ENCODE peak calls at places on chromosomes 1 and 21, in seven cellular contexts. One of them, this sample, is unnamed.

GRCh38 chr1:203325004-203325417 is 19.7 kb downstream of the BTG2 start:
- DNase-seq in left lung: peak
- DNase-seq in heart left ventricle: no peak
- DNase-seq in CD8-positive, alpha-beta T cell: peak
- DNase-seq in aorta: no peak
- DNase-seq in GM23248: no peak
- DNase-seq in CD4-positive, alpha-beta memory T cell: peak
- DNase-seq in this sample: peak

GRCh38 chr1:75097686-75098085 is 36.5 kb upstream of the LHX8 start:
- DNase-seq in aorta: no peak
- DNase-seq in CD8-positive, alpha-beta T cell: no peak
- DNase-seq in GM23248: peak
- DNase-seq in left lung: no peak
- DNase-seq in CD4-positive, alpha-beta memory T cell: no peak
- DNase-seq in heart left ventricle: no peak
- DNase-seq in this sample: no peak

GRCh38 chr21:15045017-15045416 is 19.8 kb downstream of the NRIP1 start:
- DNase-seq in aorta: no peak
- DNase-seq in left lung: no peak
- DNase-seq in CD8-positive, alpha-beta T cell: no peak
- DNase-seq in GM23248: no peak
- DNase-seq in heart left ventricle: no peak
- DNase-seq in CD4-positive, alpha-beta memory T cell: no peak
- DNase-seq in this sample: no peak

GRCh38 chr1:156128749-156129682 is 14.5 kb downstream of the LMNA start:
- DNase-seq in heart left ventricle: peak
- DNase-seq in left lung: peak
- DNase-seq in CD4-positive, alpha-beta memory T cell: no peak
- DNase-seq in aorta: peak
- DNase-seq in CD8-positive, alpha-beta T cell: no peak
- DNase-seq in GM23248: peak
- DNase-seq in this sample: no peak

GRCh38 chr21:25506887-25507286 is 100.4 kb downstream of the MRPL39 start:
- DNase-seq in heart left ventricle: no peak
- DNase-seq in CD4-positive, alpha-beta memory T cell: no peak
- DNase-seq in left lung: no peak
- DNase-seq in aorta: no peak
- DNase-seq in GM23248: peak
- DNase-seq in CD8-positive, alpha-beta T cell: no peak
- DNase-seq in this sample: no peak

GRCh38 chr21:33265664-33266049 is 510 bp upstream of the IL10RB start:
- DNase-seq in CD4-positive, alpha-beta memory T cell: peak
- DNase-seq in heart left ventricle: peak
- DNase-seq in CD8-positive, alpha-beta T cell: peak
- DNase-seq in GM23248: peak
- DNase-seq in left lung: peak
- DNase-seq in aorta: no peak
- DNase-seq in this sample: no peak

GRCh38 chr1:26046313-26047031 is 554 bp upstream of the SLC30A2 start:
- DNase-seq in GM23248: no peak
- DNase-seq in CD8-positive, alpha-beta T cell: no peak
- DNase-seq in left lung: no peak
- DNase-seq in CD4-positive, alpha-beta memory T cell: no peak
- DNase-seq in aorta: peak
- DNase-seq in heart left ventricle: no peak
- DNase-seq in this sample: no peak

GRCh38 chr1:209305221-209305954 is 278.1 kb upstream of the CAMK1G start:
- DNase-seq in CD4-positive, alpha-beta memory T cell: no peak
- DNase-seq in CD8-positive, alpha-beta T cell: no peak
- DNase-seq in GM23248: no peak
- DNase-seq in left lung: no peak
- DNase-seq in heart left ventricle: no peak
- DNase-seq in aorta: no peak
- DNase-seq in this sample: no peak

GRCh38 chr21:43203523-43204080 is 34.8 kb downstream of the CRYAA start:
- DNase-seq in CD8-positive, alpha-beta T cell: no peak
- DNase-seq in CD4-positive, alpha-beta memory T cell: no peak
- DNase-seq in aorta: peak
- DNase-seq in left lung: peak
- DNase-seq in heart left ventricle: peak
- DNase-seq in GM23248: no peak
- DNase-seq in this sample: no peak

GRCh38 chr1:54273092-54273836 is 73.3 kb downstream of the MRPL37 start:
- DNase-seq in GM23248: peak
- DNase-seq in CD4-positive, alpha-beta memory T cell: no peak
- DNase-seq in CD8-positive, alpha-beta T cell: no peak
- DNase-seq in heart left ventricle: peak
- DNase-seq in left lung: peak
- DNase-seq in aorta: peak
- DNase-seq in this sample: peak

GRCh38 chr1:65393345-65393744 is 27.1 kb upstream of the LEPR start:
- DNase-seq in left lung: no peak
- DNase-seq in GM23248: peak
- DNase-seq in CD8-positive, alpha-beta T cell: no peak
- DNase-seq in heart left ventricle: no peak
- DNase-seq in aorta: no peak
- DNase-seq in CD4-positive, alpha-beta memory T cell: no peak
- DNase-seq in this sample: no peak

GRCh38 chr1:56688522-56689026 is 43.5 kb downstream of the PRKAA2 start:
- DNase-seq in GM23248: peak
- DNase-seq in CD8-positive, alpha-beta T cell: no peak
- DNase-seq in aorta: no peak
- DNase-seq in CD4-positive, alpha-beta memory T cell: no peak
- DNase-seq in heart left ventricle: no peak
- DNase-seq in left lung: no peak
- DNase-seq in this sample: no peak

GRCh38 chr21:44845418-44846200 is 27.7 kb upstream of the SUMO3 start:
- DNase-seq in CD8-positive, alpha-beta T cell: peak
- DNase-seq in aorta: peak
- DNase-seq in GM23248: peak
- DNase-seq in CD4-positive, alpha-beta memory T cell: peak
- DNase-seq in left lung: peak
- DNase-seq in heart left ventricle: peak
- DNase-seq in this sample: no peak

GRCh38 chr1:23614128-23614660 is 54.9 kb upstream of the ID3 start:
- DNase-seq in CD4-positive, alpha-beta memory T cell: no peak
- DNase-seq in aorta: no peak
- DNase-seq in heart left ventricle: no peak
- DNase-seq in left lung: no peak
- DNase-seq in CD8-positive, alpha-beta T cell: no peak
- DNase-seq in GM23248: no peak
- DNase-seq in this sample: no peak

GRCh38 chr1:163824490-163824889 is 502.7 kb downstream of the NUF2 start:
- DNase-seq in CD4-positive, alpha-beta memory T cell: no peak
- DNase-seq in left lung: no peak
- DNase-seq in aorta: no peak
- DNase-seq in GM23248: no peak
- DNase-seq in heart left ventricle: no peak
- DNase-seq in CD8-positive, alpha-beta T cell: no peak
- DNase-seq in this sample: no peak

GRCh38 chr1:938088-938683 is 14.5 kb downstream of the SAMD11 start:
- DNase-seq in CD4-positive, alpha-beta memory T cell: no peak
- DNase-seq in GM23248: peak
- DNase-seq in left lung: no peak
- DNase-seq in aorta: no peak
- DNase-seq in heart left ventricle: no peak
- DNase-seq in CD8-positive, alpha-beta T cell: no peak
- DNase-seq in this sample: no peak

GRCh38 chr1:7680791-7681165 is 90.3 kb upstream of the VAMP3 start:
- DNase-seq in aorta: no peak
- DNase-seq in CD8-positive, alpha-beta T cell: no peak
- DNase-seq in left lung: no peak
- DNase-seq in CD4-positive, alpha-beta memory T cell: no peak
- DNase-seq in GM23248: no peak
- DNase-seq in heart left ventricle: peak
- DNase-seq in this sample: peak

GRCh38 chr1:71843023-71843422 is 439.3 kb downstream of the NEGR1 start:
- DNase-seq in CD8-positive, alpha-beta T cell: no peak
- DNase-seq in aorta: no peak
- DNase-seq in GM23248: no peak
- DNase-seq in left lung: no peak
- DNase-seq in heart left ventricle: no peak
- DNase-seq in CD4-positive, alpha-beta memory T cell: no peak
- DNase-seq in this sample: no peak

GRCh38 chr1:198628064-198628455 is 10.8 kb upstream of the PTPRC start:
- DNase-seq in aorta: no peak
- DNase-seq in CD4-positive, alpha-beta memory T cell: no peak
- DNase-seq in left lung: no peak
- DNase-seq in GM23248: no peak
- DNase-seq in heart left ventricle: no peak
- DNase-seq in CD8-positive, alpha-beta T cell: no peak
- DNase-seq in this sample: no peak
- H3K27ac ChIP-seq in aorta: no peak
- H3K27ac ChIP-seq in CD4-positive, alpha-beta memory T cell: peak
- H3K27ac ChIP-seq in left lung: no peak
- H3K27ac ChIP-seq in GM23248: no peak
- H3K27ac ChIP-seq in heart left ventricle: no peak
- H3K27ac ChIP-seq in CD8-positive, alpha-beta T cell: no peak
- H3K27ac ChIP-seq in this sample: no peak

DNA sequence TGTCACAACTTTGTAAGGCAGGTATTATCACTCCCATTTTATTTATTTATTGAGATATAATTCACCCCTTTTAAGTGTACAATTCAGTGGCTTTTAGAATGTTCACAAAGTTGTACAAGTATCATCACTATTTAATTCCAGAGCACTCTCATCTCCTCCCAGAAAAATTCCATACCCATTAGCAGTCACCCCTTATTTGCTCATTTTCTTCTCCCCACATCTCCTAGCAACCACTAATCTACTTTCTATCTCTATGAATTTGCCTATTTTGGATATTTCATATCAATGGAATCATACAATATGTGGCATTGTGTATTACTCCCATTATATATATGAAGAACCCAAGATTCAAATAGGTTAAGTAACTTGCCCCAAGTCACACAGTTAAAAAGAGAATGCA is 7.0 kb downstream of the DSTYK start:
- DNase-seq in aorta: no peak
- DNase-seq in CD8-positive, alpha-beta T cell: no peak
- DNase-seq in left lung: no peak
- DNase-seq in heart left ventricle: no peak
- DNase-seq in CD4-positive, alpha-beta memory T cell: no peak
- DNase-seq in GM23248: peak
- DNase-seq in this sample: no peak
- H3K27ac ChIP-seq in aorta: no peak
- H3K27ac ChIP-seq in CD8-positive, alpha-beta T cell: no peak
- H3K27ac ChIP-seq in left lung: no peak
- H3K27ac ChIP-seq in heart left ventricle: no peak
- H3K27ac ChIP-seq in CD4-positive, alpha-beta memory T cell: no peak
- H3K27ac ChIP-seq in GM23248: peak
- H3K27ac ChIP-seq in this sample: no peak

GRCh38 chr1:244451951-244452795 is 464 bp upstream of the ADSS2 start:
- DNase-seq in GM23248: peak
- DNase-seq in heart left ventricle: peak
- DNase-seq in left lung: peak
- DNase-seq in CD8-positive, alpha-beta T cell: peak
- DNase-seq in aorta: peak
- DNase-seq in CD4-positive, alpha-beta memory T cell: peak
- DNase-seq in this sample: peak
- H3K27ac ChIP-seq in GM23248: peak
- H3K27ac ChIP-seq in heart left ventricle: peak
- H3K27ac ChIP-seq in left lung: peak
- H3K27ac ChIP-seq in CD8-positive, alpha-beta T cell: peak
- H3K27ac ChIP-seq in aorta: no peak
- H3K27ac ChIP-seq in CD4-positive, alpha-beta memory T cell: peak
- H3K27ac ChIP-seq in this sample: peak

GRCh38 chr1:211750599-211750998 is 75.2 kb upstream of the NEK2 start:
- DNase-seq in left lung: no peak
- DNase-seq in CD8-positive, alpha-beta T cell: no peak
- DNase-seq in aorta: no peak
- DNase-seq in CD4-positive, alpha-beta memory T cell: no peak
- DNase-seq in heart left ventricle: no peak
- DNase-seq in GM23248: no peak
- DNase-seq in this sample: no peak

GRCh38 chr1:211752317-211752716 is 76.9 kb upstream of the NEK2 start:
- DNase-seq in left lung: no peak
- DNase-seq in aorta: no peak
- DNase-seq in heart left ventricle: no peak
- DNase-seq in CD8-positive, alpha-beta T cell: no peak
- DNase-seq in GM23248: no peak
- DNase-seq in CD4-positive, alpha-beta memory T cell: no peak
- DNase-seq in this sample: no peak

GRCh38 chr1:211751438-211751837 is 76.0 kb upstream of the NEK2 start:
- DNase-seq in aorta: no peak
- DNase-seq in left lung: no peak
- DNase-seq in CD4-positive, alpha-beta memory T cell: no peak
- DNase-seq in GM23248: no peak
- DNase-seq in heart left ventricle: no peak
- DNase-seq in CD8-positive, alpha-beta T cell: no peak
- DNase-seq in this sample: no peak

GRCh38 chr1:211748810-211749209 is 73.4 kb upstream of the NEK2 start:
- DNase-seq in CD8-positive, alpha-beta T cell: no peak
- DNase-seq in aorta: no peak
- DNase-seq in CD4-positive, alpha-beta memory T cell: no peak
- DNase-seq in left lung: no peak
- DNase-seq in heart left ventricle: no peak
- DNase-seq in GM23248: no peak
- DNase-seq in this sample: no peak

GRCh38 chr1:211749251-211749650 is 73.8 kb upstream of the NEK2 start:
- DNase-seq in heart left ventricle: no peak
- DNase-seq in CD4-positive, alpha-beta memory T cell: no peak
- DNase-seq in left lung: no peak
- DNase-seq in CD8-positive, alpha-beta T cell: no peak
- DNase-seq in GM23248: no peak
- DNase-seq in aorta: no peak
- DNase-seq in this sample: no peak
- H3K27ac ChIP-seq in heart left ventricle: no peak
- H3K27ac ChIP-seq in CD4-positive, alpha-beta memory T cell: no peak
- H3K27ac ChIP-seq in left lung: no peak
- H3K27ac ChIP-seq in CD8-positive, alpha-beta T cell: no peak
- H3K27ac ChIP-seq in GM23248: no peak
- H3K27ac ChIP-seq in aorta: no peak
- H3K27ac ChIP-seq in this sample: peak

DNA sequence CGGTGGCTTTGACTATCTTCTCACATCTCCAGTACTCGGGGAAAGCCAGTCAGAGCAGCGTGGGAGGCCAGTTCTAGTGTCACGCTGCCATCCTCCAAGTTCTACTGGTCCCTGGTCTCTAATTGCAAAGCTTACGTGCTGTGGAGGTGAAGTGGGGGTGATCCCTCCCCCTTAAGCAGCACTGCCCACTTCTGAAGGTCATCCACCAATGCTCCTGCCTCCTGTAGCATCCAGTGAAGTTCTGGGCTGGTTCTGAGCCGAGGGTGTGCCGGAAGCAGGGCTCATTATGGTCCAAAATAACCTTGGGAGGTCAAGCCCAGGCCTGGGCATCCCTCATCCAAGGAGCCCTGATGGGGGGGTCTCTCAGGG is 95.0 kb downstream of the CD58 start:
- DNase-seq in CD4-positive, alpha-beta memory T cell: no peak
- DNase-seq in CD8-positive, alpha-beta T cell: no peak
- DNase-seq in left lung: no peak
- DNase-seq in aorta: no peak
- DNase-seq in heart left ventricle: no peak
- DNase-seq in GM23248: no peak
- DNase-seq in this sample: no peak
- H3K27ac ChIP-seq in CD4-positive, alpha-beta memory T cell: no peak
- H3K27ac ChIP-seq in CD8-positive, alpha-beta T cell: no peak
- H3K27ac ChIP-seq in left lung: no peak
- H3K27ac ChIP-seq in aorta: no peak
- H3K27ac ChIP-seq in heart left ventricle: peak
- H3K27ac ChIP-seq in GM23248: no peak
- H3K27ac ChIP-seq in this sample: no peak

This sample was measured in caudate nucleus.